ENCODE peak calls at places on chromosomes 1 and 21, in five cellular contexts. P is endothelial cell; H is COLO829; D is coronary artery; N is stimulated activated CD8-positive, alpha-beta memory T cell treated with anti-CD3 and anti-CD28 coated beads, Interleukin-4, amount 100 ng/mL, for 1 hour. G is an unnamed sample.

GRCh38 chr1:112713466-112714312 is 1.4 kb downstream of the PPM1J start:
- DNase-seq in P (no peak), H (no peak), D (peak), N (no peak), G (no peak)

GRCh38 chr1:37634554-37635308 is at the start of gene RSPO1:
- DNase-seq in P (peak), H (no peak), D (no peak), N (no peak), G (no peak)

GRCh38 chr1:43285269-43285986 is at the start of gene C1orf210:
- DNase-seq in P (no peak), H (no peak), D (no peak), N (no peak), G (no peak)

GRCh38 chr1:109620396-109620817 is 770 bp downstream of the AMPD2 start:
- DNase-seq in P (peak), H (peak), D (peak), N (no peak), G (no peak)

GRCh38 chr1:32501865-32502264 is 37.0 kb downstream of the ZBTB8B start:
- DNase-seq in P (peak), H (no peak), D (no peak), N (no peak), G (no peak)

GRCh38 chr1:23376890-23377811 is 7.5 kb upstream of the ZNF436 start:
- DNase-seq in P (no peak), H (peak), D (no peak), N (no peak), G (no peak)

GRCh38 chr1:29332204-29332603 is 95.9 kb downstream of the PTPRU start:
- DNase-seq in P (peak), H (peak), D (no peak), N (no peak), G (no peak)

GRCh38 chr21:21000576-21001175 is 2.5 kb downstream of the NCAM2 start:
- DNase-seq in P (no peak), H (no peak), D (no peak), N (no peak), G (no peak)

GRCh38 chr1:164614316-164614715 is 55.3 kb downstream of the PBX1 start:
- DNase-seq in P (no peak), H (no peak), D (no peak), N (no peak), G (no peak)

GRCh38 chr1:215923129-215923824 is 356.2 kb downstream of the KCTD3 start:
- DNase-seq in P (no peak), H (no peak), D (no peak), N (no peak), G (no peak)

GRCh38 chr1:93841771-93842170 is 37.2 kb downstream of the DNTTIP2 start:
- DNase-seq in P (no peak), H (no peak), D (no peak), N (no peak), G (no peak)

GRCh38 chr1:19811206-19811851 is 3.8 kb downstream of the RNF186 start:
- DNase-seq in P (peak), H (no peak), D (no peak), N (no peak), G (peak)

GRCh38 chr1:204672069-204672468 is 13.5 kb downstream of the LRRN2 start:
- DNase-seq in P (no peak), H (no peak), D (no peak), N (no peak), G (no peak)

GRCh38 chr1:147700042-147700711 is 29.9 kb upstream of the ACP6 start:
- DNase-seq in P (peak), H (peak), D (no peak), N (peak), G (no peak)